ENCODE peak calls at places on chromosomes 11 and 22, in ten cellular contexts. One of them, this sample, is unnamed. For H3K9me3, the result is how much of the 10 kb centered on the place peaks cover.

GRCh38 chr11:128095459-128096096 is 491.8 kb downstream of the ETS1 start:
- DNase-seq in BE2C: no peak
- DNase-seq in PC-3: peak
- DNase-seq in heart right ventricle: peak
- DNase-seq in mucosa of descending colon: no peak
- DNase-seq in CD4-positive, alpha-beta memory T cell: no peak
- DNase-seq in effector memory CD4-positive, alpha-beta T cell: no peak
- DNase-seq in CD8-positive, alpha-beta T cell: no peak
- DNase-seq in endodermal cell: no peak
- DNase-seq in IMR-90: peak
- DNase-seq in this sample: no peak

GRCh38 chr11:78291754-78292108 is 103.0 kb downstream of the USP35 start:
- DNase-seq in BE2C: no peak
- DNase-seq in PC-3: no peak
- DNase-seq in heart right ventricle: no peak
- DNase-seq in mucosa of descending colon: no peak
- DNase-seq in CD4-positive, alpha-beta memory T cell: no peak
- DNase-seq in effector memory CD4-positive, alpha-beta T cell: no peak
- DNase-seq in CD8-positive, alpha-beta T cell: no peak
- DNase-seq in endodermal cell: no peak
- DNase-seq in IMR-90: no peak
- DNase-seq in this sample: peak

GRCh38 chr11:118536726-118537125 is 5.7 kb downstream of the TMEM25 start:
- DNase-seq in BE2C: no peak
- DNase-seq in PC-3: no peak
- DNase-seq in heart right ventricle: no peak
- DNase-seq in mucosa of descending colon: no peak
- DNase-seq in CD4-positive, alpha-beta memory T cell: no peak
- DNase-seq in effector memory CD4-positive, alpha-beta T cell: no peak
- DNase-seq in CD8-positive, alpha-beta T cell: no peak
- DNase-seq in endodermal cell: no peak
- DNase-seq in IMR-90: peak
- DNase-seq in this sample: no peak

GRCh38 chr22:35043251-35043931 is 22.6 kb upstream of the ISX start:
- DNase-seq in BE2C: no peak
- DNase-seq in PC-3: peak
- DNase-seq in heart right ventricle: no peak
- DNase-seq in mucosa of descending colon: peak
- DNase-seq in CD4-positive, alpha-beta memory T cell: no peak
- DNase-seq in effector memory CD4-positive, alpha-beta T cell: no peak
- DNase-seq in CD8-positive, alpha-beta T cell: no peak
- DNase-seq in endodermal cell: peak
- DNase-seq in IMR-90: no peak
- DNase-seq in this sample: no peak

GRCh38 chr11:17734986-17735822 is 623 bp downstream of the KCNC1 start:
- DNase-seq in BE2C: peak
- DNase-seq in PC-3: peak
- DNase-seq in heart right ventricle: peak
- DNase-seq in mucosa of descending colon: peak
- DNase-seq in CD4-positive, alpha-beta memory T cell: no peak
- DNase-seq in effector memory CD4-positive, alpha-beta T cell: no peak
- DNase-seq in CD8-positive, alpha-beta T cell: no peak
- DNase-seq in endodermal cell: peak
- DNase-seq in IMR-90: peak
- DNase-seq in this sample: no peak

GRCh38 chr22:33529424-33530113 is 390.7 kb downstream of the LARGE1 start:
- DNase-seq in BE2C: no peak
- DNase-seq in PC-3: peak
- DNase-seq in heart right ventricle: peak
- DNase-seq in mucosa of descending colon: no peak
- DNase-seq in CD4-positive, alpha-beta memory T cell: no peak
- DNase-seq in effector memory CD4-positive, alpha-beta T cell: no peak
- DNase-seq in CD8-positive, alpha-beta T cell: no peak
- DNase-seq in endodermal cell: no peak
- DNase-seq in IMR-90: peak
- DNase-seq in this sample: no peak

GRCh38 chr22:45843030-45843429 is 133.9 kb downstream of the WNT7B start:
- DNase-seq in BE2C: no peak
- DNase-seq in PC-3: no peak
- DNase-seq in heart right ventricle: no peak
- DNase-seq in mucosa of descending colon: no peak
- DNase-seq in CD4-positive, alpha-beta memory T cell: no peak
- DNase-seq in effector memory CD4-positive, alpha-beta T cell: no peak
- DNase-seq in CD8-positive, alpha-beta T cell: no peak
- DNase-seq in endodermal cell: no peak
- DNase-seq in IMR-90: no peak
- DNase-seq in this sample: no peak

GRCh38 chr11:114142646-114143045 is 83.1 kb downstream of the ZBTB16 start:
- DNase-seq in BE2C: no peak
- DNase-seq in PC-3: no peak
- DNase-seq in heart right ventricle: no peak
- DNase-seq in mucosa of descending colon: no peak
- DNase-seq in CD4-positive, alpha-beta memory T cell: no peak
- DNase-seq in effector memory CD4-positive, alpha-beta T cell: no peak
- DNase-seq in CD8-positive, alpha-beta T cell: no peak
- DNase-seq in endodermal cell: no peak
- DNase-seq in IMR-90: no peak
- DNase-seq in this sample: no peak

GRCh38 chr11:17046690-17047089 is 30.8 kb downstream of the RPS13 start:
- DNase-seq in BE2C: no peak
- DNase-seq in PC-3: no peak
- DNase-seq in heart right ventricle: no peak
- DNase-seq in mucosa of descending colon: no peak
- DNase-seq in CD4-positive, alpha-beta memory T cell: no peak
- DNase-seq in effector memory CD4-positive, alpha-beta T cell: no peak
- DNase-seq in CD8-positive, alpha-beta T cell: no peak
- DNase-seq in endodermal cell: no peak
- DNase-seq in IMR-90: no peak
- DNase-seq in this sample: no peak

GRCh38 chr11:102047305-102047924 is at the start of gene CFAP300:
- DNase-seq in BE2C: peak
- DNase-seq in PC-3: peak
- DNase-seq in heart right ventricle: peak
- DNase-seq in mucosa of descending colon: peak
- DNase-seq in CD4-positive, alpha-beta memory T cell: peak
- DNase-seq in effector memory CD4-positive, alpha-beta T cell: peak
- DNase-seq in CD8-positive, alpha-beta T cell: peak
- DNase-seq in endodermal cell: peak
- DNase-seq in IMR-90: peak
- DNase-seq in this sample: peak

GRCh38 chr11:120125005-120125404 is 12.9 kb downstream of the TRIM29 start:
- DNase-seq in BE2C: peak
- DNase-seq in PC-3: peak
- DNase-seq in heart right ventricle: no peak
- DNase-seq in mucosa of descending colon: no peak
- DNase-seq in CD4-positive, alpha-beta memory T cell: no peak
- DNase-seq in effector memory CD4-positive, alpha-beta T cell: no peak
- DNase-seq in CD8-positive, alpha-beta T cell: no peak
- DNase-seq in endodermal cell: no peak
- DNase-seq in IMR-90: peak
- DNase-seq in this sample: no peak

GRCh38 chr11:85758026-85758425 is 52.9 kb downstream of the SYTL2 start:
- DNase-seq in BE2C: no peak
- DNase-seq in PC-3: peak
- DNase-seq in heart right ventricle: no peak
- DNase-seq in mucosa of descending colon: no peak
- DNase-seq in CD4-positive, alpha-beta memory T cell: no peak
- DNase-seq in effector memory CD4-positive, alpha-beta T cell: no peak
- DNase-seq in CD8-positive, alpha-beta T cell: no peak
- DNase-seq in endodermal cell: no peak
- DNase-seq in IMR-90: no peak
- DNase-seq in this sample: no peak

GRCh38 chr11:123474994-123475393 is 44.9 kb downstream of the GRAMD1B start:
- DNase-seq in BE2C: no peak
- DNase-seq in PC-3: no peak
- DNase-seq in heart right ventricle: no peak
- DNase-seq in mucosa of descending colon: no peak
- DNase-seq in CD4-positive, alpha-beta memory T cell: no peak
- DNase-seq in effector memory CD4-positive, alpha-beta T cell: no peak
- DNase-seq in CD8-positive, alpha-beta T cell: no peak
- DNase-seq in endodermal cell: no peak
- DNase-seq in IMR-90: peak
- DNase-seq in this sample: no peak

GRCh38 chr22:41842996-41843970 is 10.4 kb downstream of the SREBF2 start:
- DNase-seq in BE2C: no peak
- DNase-seq in PC-3: peak
- DNase-seq in heart right ventricle: no peak
- DNase-seq in mucosa of descending colon: no peak
- DNase-seq in CD4-positive, alpha-beta memory T cell: no peak
- DNase-seq in effector memory CD4-positive, alpha-beta T cell: no peak
- DNase-seq in CD8-positive, alpha-beta T cell: no peak
- DNase-seq in endodermal cell: no peak
- DNase-seq in IMR-90: no peak
- DNase-seq in this sample: peak

GRCh38 chr11:65655570-65656332 is 7.0 kb downstream of the RELA start:
- DNase-seq in BE2C: no peak
- DNase-seq in PC-3: no peak
- DNase-seq in heart right ventricle: no peak
- DNase-seq in mucosa of descending colon: no peak
- DNase-seq in CD4-positive, alpha-beta memory T cell: no peak
- DNase-seq in effector memory CD4-positive, alpha-beta T cell: no peak
- DNase-seq in CD8-positive, alpha-beta T cell: no peak
- DNase-seq in endodermal cell: peak
- DNase-seq in IMR-90: no peak
- DNase-seq in this sample: no peak

GRCh38 chr11:64146036-64146943 is 19.6 kb downstream of the MACROD1 start:
- DNase-seq in BE2C: peak
- DNase-seq in PC-3: peak
- DNase-seq in heart right ventricle: no peak
- DNase-seq in mucosa of descending colon: peak
- DNase-seq in CD4-positive, alpha-beta memory T cell: peak
- DNase-seq in effector memory CD4-positive, alpha-beta T cell: peak
- DNase-seq in CD8-positive, alpha-beta T cell: peak
- DNase-seq in endodermal cell: peak
- DNase-seq in IMR-90: peak
- DNase-seq in this sample: peak

DNA sequence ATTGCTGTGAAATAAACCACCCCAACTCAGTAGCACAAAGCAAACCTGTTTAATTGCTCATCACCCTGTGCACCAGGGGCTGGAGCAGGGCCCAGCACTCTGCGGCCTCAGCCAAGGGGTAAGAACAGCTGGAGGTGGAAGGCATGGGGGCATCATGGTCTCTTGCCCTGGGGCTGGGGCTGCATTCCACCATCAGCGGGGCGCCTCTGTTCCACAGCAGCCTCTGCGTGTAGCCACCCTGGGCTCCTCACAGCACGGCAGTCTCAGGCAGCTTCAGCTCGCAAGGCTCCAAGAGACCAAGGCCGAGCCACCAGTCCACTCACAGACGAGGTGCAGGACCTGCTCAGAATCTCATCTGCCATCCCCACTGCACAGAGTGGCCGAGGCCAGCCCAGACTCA is 630.7 kb downstream of the TBC1D22A start:
- DNase-seq in BE2C: no peak
- DNase-seq in PC-3: no peak
- DNase-seq in heart right ventricle: no peak
- DNase-seq in mucosa of descending colon: no peak
- DNase-seq in CD4-positive, alpha-beta memory T cell: no peak
- DNase-seq in effector memory CD4-positive, alpha-beta T cell: no peak
- DNase-seq in CD8-positive, alpha-beta T cell: no peak
- DNase-seq in endodermal cell: no peak
- DNase-seq in IMR-90: no peak
- DNase-seq in this sample: no peak
- H3K9me3 ChIP-seq in BE2C: under half
- H3K9me3 ChIP-seq in PC-3: under half
- H3K9me3 ChIP-seq in heart right ventricle: under half
- H3K9me3 ChIP-seq in mucosa of descending colon: under half
- H3K9me3 ChIP-seq in CD4-positive, alpha-beta memory T cell: under half
- H3K9me3 ChIP-seq in effector memory CD4-positive, alpha-beta T cell: under half
- H3K9me3 ChIP-seq in CD8-positive, alpha-beta T cell: under half
- H3K9me3 ChIP-seq in endodermal cell: under half
- H3K9me3 ChIP-seq in IMR-90: under half
- H3K9me3 ChIP-seq in this sample: under half

DNA sequence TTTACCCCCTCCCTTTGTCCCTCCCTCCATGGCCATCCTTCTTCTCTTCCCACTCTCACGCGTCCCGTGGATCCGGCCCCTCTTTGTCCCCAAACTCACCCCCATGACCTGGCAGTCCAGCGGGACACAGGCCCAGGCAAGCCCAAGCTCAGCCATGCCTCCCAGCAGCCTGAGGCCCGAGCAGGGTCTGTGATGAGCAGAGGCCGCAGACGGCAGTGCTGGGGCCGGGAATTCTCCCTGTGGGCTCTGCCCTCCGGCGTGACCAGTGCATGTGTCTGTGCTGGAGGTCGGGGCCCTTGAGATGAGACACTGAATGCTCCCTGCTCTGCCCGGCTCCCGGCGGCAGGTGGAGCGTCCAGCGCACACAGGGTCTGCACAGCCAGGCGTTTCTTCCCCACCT is 237.9 kb downstream of the BRD1 start:
- DNase-seq in BE2C: no peak
- DNase-seq in PC-3: no peak
- DNase-seq in heart right ventricle: no peak
- DNase-seq in mucosa of descending colon: no peak
- DNase-seq in CD4-positive, alpha-beta memory T cell: no peak
- DNase-seq in effector memory CD4-positive, alpha-beta T cell: no peak
- DNase-seq in CD8-positive, alpha-beta T cell: no peak
- DNase-seq in endodermal cell: no peak
- DNase-seq in IMR-90: no peak
- DNase-seq in this sample: no peak
- H3K9me3 ChIP-seq in BE2C: under half
- H3K9me3 ChIP-seq in PC-3: under half
- H3K9me3 ChIP-seq in heart right ventricle: under half
- H3K9me3 ChIP-seq in mucosa of descending colon: under half
- H3K9me3 ChIP-seq in CD4-positive, alpha-beta memory T cell: under half
- H3K9me3 ChIP-seq in effector memory CD4-positive, alpha-beta T cell: under half
- H3K9me3 ChIP-seq in CD8-positive, alpha-beta T cell: under half
- H3K9me3 ChIP-seq in endodermal cell: under half
- H3K9me3 ChIP-seq in IMR-90: half or more
- H3K9me3 ChIP-seq in this sample: under half

GRCh38 chr11:3353066-3353465 is 25.9 kb downstream of the ZNF195 start:
- DNase-seq in BE2C: no peak
- DNase-seq in PC-3: no peak
- DNase-seq in heart right ventricle: no peak
- DNase-seq in mucosa of descending colon: no peak
- DNase-seq in CD4-positive, alpha-beta memory T cell: no peak
- DNase-seq in effector memory CD4-positive, alpha-beta T cell: no peak
- DNase-seq in CD8-positive, alpha-beta T cell: no peak
- DNase-seq in endodermal cell: no peak
- DNase-seq in IMR-90: no peak
- DNase-seq in this sample: no peak
- H3K9me3 ChIP-seq in BE2C: under half
- H3K9me3 ChIP-seq in PC-3: under half
- H3K9me3 ChIP-seq in heart right ventricle: under half
- H3K9me3 ChIP-seq in mucosa of descending colon: under half
- H3K9me3 ChIP-seq in CD4-positive, alpha-beta memory T cell: under half
- H3K9me3 ChIP-seq in effector memory CD4-positive, alpha-beta T cell: under half
- H3K9me3 ChIP-seq in CD8-positive, alpha-beta T cell: under half
- H3K9me3 ChIP-seq in endodermal cell: under half
- H3K9me3 ChIP-seq in IMR-90: half or more
- H3K9me3 ChIP-seq in this sample: half or more

DNA sequence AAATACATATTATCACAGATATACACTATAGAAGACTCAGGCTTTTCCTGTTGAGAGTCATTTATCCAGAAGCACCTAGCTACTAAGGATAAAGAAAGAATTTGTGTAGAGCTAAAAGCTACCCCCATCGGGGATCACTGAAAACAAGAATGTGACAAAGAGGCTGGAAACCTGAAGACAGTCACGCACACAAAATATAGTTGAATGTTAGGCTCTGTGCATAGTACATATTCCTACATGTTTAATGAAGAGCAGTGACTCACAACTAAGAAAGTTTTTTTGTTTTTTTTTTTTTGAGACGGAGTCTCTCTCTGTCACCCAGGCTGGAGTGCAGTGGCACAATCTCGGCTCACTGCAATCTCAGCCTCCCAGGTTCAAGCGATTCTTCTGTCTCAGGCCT is 8.4 kb downstream of the OR10V1 start:
- DNase-seq in BE2C: no peak
- DNase-seq in PC-3: no peak
- DNase-seq in heart right ventricle: no peak
- DNase-seq in mucosa of descending colon: no peak
- DNase-seq in CD4-positive, alpha-beta memory T cell: no peak
- DNase-seq in effector memory CD4-positive, alpha-beta T cell: no peak
- DNase-seq in CD8-positive, alpha-beta T cell: no peak
- DNase-seq in endodermal cell: no peak
- DNase-seq in IMR-90: peak
- DNase-seq in this sample: no peak
- H3K9me3 ChIP-seq in BE2C: under half
- H3K9me3 ChIP-seq in PC-3: under half
- H3K9me3 ChIP-seq in heart right ventricle: under half
- H3K9me3 ChIP-seq in mucosa of descending colon: under half
- H3K9me3 ChIP-seq in CD4-positive, alpha-beta memory T cell: under half
- H3K9me3 ChIP-seq in effector memory CD4-positive, alpha-beta T cell: under half
- H3K9me3 ChIP-seq in CD8-positive, alpha-beta T cell: under half
- H3K9me3 ChIP-seq in endodermal cell: under half
- H3K9me3 ChIP-seq in IMR-90: under half
- H3K9me3 ChIP-seq in this sample: under half